ENCODE peak calls at places on chromosome 10, in six cellular contexts. G is BJ, B is astrocyte of the spinal cord, W is heart right ventricle, Y is foreskin fibroblast, C is kidney epithelial cell. O is an unnamed sample.

GRCh38 chr10:73991846-73992245 is 6.1 kb upstream of the VCL start:
- DNase-seq in G (no peak), B (no peak), W (no peak), Y (no peak), C (no peak), O (no peak)

GRCh38 chr10:33546031-33546430 is 211.6 kb upstream of the NRP1 start:
- DNase-seq in G (no peak), B (no peak), W (no peak), Y (no peak), C (no peak), O (no peak)

GRCh38 chr10:62021978-62022802 is 120.7 kb downstream of the ARID5B start:
- DNase-seq in G (no peak), B (no peak), W (no peak), Y (no peak), C (no peak), O (no peak)

GRCh38 chr10:133226251-133226808 is 3.7 kb upstream of the UTF1 start:
- DNase-seq in G (no peak), B (no peak), W (no peak), Y (no peak), C (no peak), O (no peak)

GRCh38 chr10:75014516-75015230 is 96.8 kb upstream of the SAMD8 start:
- DNase-seq in G (no peak), B (no peak), W (no peak), Y (no peak), C (no peak), O (no peak)

GRCh38 chr10:119104653-119105024 is 726 bp downstream of the DENND10 start:
- DNase-seq in G (no peak), B (no peak), W (peak; percentile 14), Y (no peak), C (no peak), O (peak; percentile 48)

GRCh38 chr10:29555091-29555745 is 79.6 kb downstream of the SVIL start:
- DNase-seq in G (no peak), B (no peak), W (no peak), Y (no peak), C (no peak), O (no peak)

GRCh38 chr10:129048513-129048912 is 418.5 kb upstream of the MGMT start:
- DNase-seq in G (no peak), B (no peak), W (no peak), Y (no peak), C (peak; percentile 9), O (no peak)

GRCh38 chr10:114551310-114551972 is 106.6 kb downstream of the ABLIM1 start:
- DNase-seq in G (no peak), B (peak; percentile 22), W (peak; percentile 80), Y (no peak), C (no peak), O (no peak)

GRCh38 chr10:50622497-50623298 is 1.1 kb downstream of the SGMS1 start:
- DNase-seq in G (no peak), B (peak; percentile 52), W (peak; percentile 44), Y (peak; percentile 42), C (no peak), O (peak; percentile 48)

GRCh38 chr10:126041804-126042231 is 145.5 kb downstream of the FANK1 start:
- DNase-seq in G (no peak), B (peak; percentile 55), W (peak; percentile 93), Y (no peak), C (peak; percentile 99), O (peak; percentile 36)

GRCh38 chr10:35595106-35595505 is 10.0 kb upstream of the GJD4 start:
- DNase-seq in G (no peak), B (no peak), W (no peak), Y (no peak), C (no peak), O (no peak)

GRCh38 chr10:35592421-35592820 is 12.7 kb upstream of the GJD4 start:
- DNase-seq in G (no peak), B (no peak), W (no peak), Y (no peak), C (no peak), O (no peak)

GRCh38 chr10:35594115-35594849 is 10.9 kb upstream of the GJD4 start:
- DNase-seq in G (no peak), B (no peak), W (no peak), Y (no peak), C (no peak), O (no peak)

GRCh38 chr10:35600193-35600592 is 4.9 kb upstream of the GJD4 start:
- DNase-seq in G (no peak), B (no peak), W (no peak), Y (no peak), C (no peak), O (peak; percentile 8)

GRCh38 chr10:35598379-35598778 is 6.8 kb upstream of the GJD4 start:
- DNase-seq in G (no peak), B (no peak), W (no peak), Y (no peak), C (no peak), O (peak; percentile 15)
- TF ChIP-seq CTCF in G (peak; percentile 59), B (peak; percentile 59), W (peak; percentile 54), Y (peak; percentile 54), C (peak; percentile 49), O (peak; percentile 58)

GRCh38 chr10:17787087-17787942 is 21.8 kb upstream of the MRC1 start:
- DNase-seq in G (peak; percentile 93), B (peak; percentile 96), W (no peak), Y (peak; percentile 87), C (peak; percentile 95), O (peak; percentile 90)

GRCh38 chr10:17793041-17793440 is 16.1 kb upstream of the MRC1 start:
- DNase-seq in G (no peak), B (no peak), W (no peak), Y (no peak), C (no peak), O (no peak)

GRCh38 chr10:17788646-17789045 is 20.5 kb upstream of the MRC1 start:
- DNase-seq in G (no peak), B (no peak), W (no peak), Y (no peak), C (no peak), O (no peak)

GRCh38 chr10:17789396-17789795 is 19.8 kb upstream of the MRC1 start:
- DNase-seq in G (no peak), B (no peak), W (no peak), Y (no peak), C (no peak), O (no peak)

GRCh38 chr10:17790631-17791030 is 18.5 kb upstream of the MRC1 start:
- DNase-seq in G (no peak), B (no peak), W (no peak), Y (no peak), C (no peak), O (peak; percentile 19)
- H3K4me3 ChIP-seq in G (no peak overlapping the region), B (no peak overlapping the region), W (no peak overlapping the region), Y (no peak overlapping the region), C (no peak overlapping the region), O (no peak overlapping the region)

GRCh38 chr10:42428534-42428933 is 209.8 kb downstream of the ZNF33B start:
- DNase-seq in G (no peak), B (no peak), W (no peak), Y (peak; percentile 7), C (no peak), O (peak; percentile 12)
- TF ChIP-seq CTCF in G (peak; percentile 37), B (no peak), W (peak; percentile 51), Y (peak; percentile 25), C (peak; percentile 35), O (peak; percentile 49)

DNA sequence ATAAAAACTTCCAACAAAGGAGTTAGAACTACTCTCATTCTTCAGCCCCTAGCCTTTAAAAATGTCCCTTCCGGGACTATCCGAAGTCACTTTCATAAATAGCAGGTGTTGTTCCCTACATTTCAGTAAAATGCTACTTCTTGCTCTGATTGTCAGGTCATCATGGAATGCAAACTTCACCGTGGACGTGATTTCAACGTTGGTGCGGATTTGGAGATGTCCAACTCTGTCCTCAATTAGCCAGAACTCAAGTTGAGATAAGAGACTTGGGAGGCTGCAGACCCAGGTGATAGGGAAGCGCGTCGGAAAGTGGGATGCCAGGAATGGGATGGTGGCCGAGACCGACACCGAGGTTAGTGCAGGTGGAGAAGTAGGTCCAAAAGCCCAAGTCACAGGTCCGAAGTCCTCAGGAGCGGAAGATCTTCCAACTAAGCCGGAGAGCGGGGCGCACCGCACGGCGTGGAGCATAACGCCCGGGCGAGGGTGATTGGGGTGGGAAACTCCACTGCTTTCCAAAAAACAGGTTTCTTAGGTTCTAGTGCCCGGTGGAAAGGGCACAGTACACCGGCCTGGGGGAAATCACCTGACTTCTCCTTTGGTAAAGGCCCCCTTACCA is 11.5 kb upstream of the SPAG6 start:
- DNase-seq in G (no peak), B (no peak), W (no peak), Y (no peak), C (no peak), O (no peak)
- H3K4me3 ChIP-seq in G (no peak overlapping the region), B (no peak overlapping the region), W (peak overlapping the region; percentile 51), Y (no peak overlapping the region), C (no peak overlapping the region), O (no peak overlapping the region)

GRCh38 chr10:106271237-106271636 is 893.3 kb downstream of the SORCS1 start:
- DNase-seq in G (no peak), B (no peak), W (no peak), Y (no peak), C (no peak), O (no peak)
- TF ChIP-seq CTCF in G (peak; percentile 37), B (peak; percentile 20), W (no peak), Y (no peak), C (peak; percentile 26), O (no peak)

GRCh38 chr10:3668276-3668960 is 116.6 kb downstream of the KLF6 start:
- DNase-seq in G (peak; percentile 4), B (peak; percentile 40), W (no peak), Y (no peak), C (peak; percentile 55), O (peak; percentile 94)
- H3K4me3 ChIP-seq in G (no peak overlapping the region), B (no peak overlapping the region), W (no peak overlapping the region), Y (no peak overlapping the region), C (peak overlapping the region; percentile 4), O (no peak overlapping the region)

GRCh38 chr10:13589316-13589715 is 2.6 kb downstream of the PRPF18 start:
- DNase-seq in G (no peak), B (no peak), W (no peak), Y (no peak), C (no peak), O (no peak)
- TF ChIP-seq CTCF in G (peak; percentile 17), B (peak; percentile 8), W (no peak), Y (peak; percentile 22), C (peak; percentile 38), O (peak; percentile 11)

DNA sequence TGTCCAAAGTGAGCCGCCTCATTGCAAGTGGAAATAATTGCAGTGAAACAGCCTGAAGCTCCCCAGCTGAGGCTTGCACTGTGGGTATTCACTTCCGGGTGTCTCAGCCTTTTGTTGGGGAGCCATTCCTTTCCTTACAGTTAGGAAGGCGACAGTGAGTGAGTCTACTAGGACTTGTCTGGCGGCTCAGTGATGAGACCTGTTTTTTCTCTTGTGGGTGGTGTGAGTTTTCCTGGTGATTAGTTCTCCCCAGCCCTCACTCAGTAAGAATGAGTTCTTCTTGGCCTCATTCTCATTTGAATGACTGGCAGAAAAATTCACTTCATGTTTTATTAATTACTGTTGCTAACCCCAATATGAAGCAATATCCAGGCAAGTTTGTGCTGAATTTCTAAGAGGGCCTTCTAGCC is 2.6 kb downstream of the PGAM1 start:
- DNase-seq in G (no peak), B (no peak), W (no peak), Y (no peak), C (no peak), O (peak; percentile 26)
- H3K4me3 ChIP-seq in G (peak overlapping the region; percentile 32), B (peak overlapping the region; percentile 29), W (peak overlapping the region; percentile 93), Y (peak overlapping the region; percentile 76), C (peak overlapping the region; percentile 30), O (peak overlapping the region; percentile 93)

O was measured in fibroblast of villous mesenchyme.